ENCODE peak calls at places on chromosomes 5 and 9, in nine cellular contexts. One of them, this sample, is unnamed. For H3K9me3 and H3K4me1, the result is how much of the 10 kb centered on the place peaks cover.

GRCh38 chr9:130023994-130024596 is 18.9 kb downstream of the FNBP1 start:
- DNase-seq in cardiac muscle cell: no peak
- DNase-seq in thoracic aorta: no peak
- DNase-seq in PC-9: no peak
- DNase-seq in CD8-positive, alpha-beta T cell: no peak
- DNase-seq in A549: no peak
- DNase-seq in stomach: no peak
- DNase-seq in SK-N-SH: no peak
- DNase-seq in neuronal stem cell: no peak
- DNase-seq in this sample: no peak

GRCh38 chr9:5470816-5471215 is 20.5 kb downstream of the CD274 start:
- DNase-seq in cardiac muscle cell: no peak
- DNase-seq in stomach: no peak
- DNase-seq in neuronal stem cell: no peak
- DNase-seq in thoracic aorta: no peak
- DNase-seq in PC-9: no peak
- DNase-seq in CD8-positive, alpha-beta T cell: no peak
- DNase-seq in A549: no peak
- DNase-seq in SK-N-SH: no peak
- DNase-seq in this sample: no peak

GRCh38 chr5:34487202-34487879 is 168.8 kb upstream of the RAI14 start:
- DNase-seq in cardiac muscle cell: peak
- DNase-seq in SK-N-SH: no peak
- DNase-seq in A549: peak
- DNase-seq in CD8-positive, alpha-beta T cell: no peak
- DNase-seq in stomach: peak
- DNase-seq in thoracic aorta: no peak
- DNase-seq in neuronal stem cell: no peak
- DNase-seq in PC-9: peak
- DNase-seq in this sample: peak

GRCh38 chr5:172745836-172746235 is 25.2 kb downstream of the DUSP1 start:
- DNase-seq in PC-9: no peak
- DNase-seq in neuronal stem cell: no peak
- DNase-seq in SK-N-SH: no peak
- DNase-seq in stomach: no peak
- DNase-seq in cardiac muscle cell: no peak
- DNase-seq in A549: no peak
- DNase-seq in thoracic aorta: no peak
- DNase-seq in CD8-positive, alpha-beta T cell: no peak
- DNase-seq in this sample: no peak

GRCh38 chr5:73160239-73160671 is 12.7 kb upstream of the TMEM174 start:
- DNase-seq in cardiac muscle cell: no peak
- DNase-seq in stomach: no peak
- DNase-seq in thoracic aorta: no peak
- DNase-seq in CD8-positive, alpha-beta T cell: peak
- DNase-seq in A549: no peak
- DNase-seq in neuronal stem cell: no peak
- DNase-seq in PC-9: no peak
- DNase-seq in SK-N-SH: no peak
- DNase-seq in this sample: no peak

GRCh38 chr9:2560175-2560574 is 61.4 kb upstream of the VLDLR start:
- DNase-seq in SK-N-SH: no peak
- DNase-seq in stomach: no peak
- DNase-seq in A549: peak
- DNase-seq in thoracic aorta: no peak
- DNase-seq in neuronal stem cell: no peak
- DNase-seq in PC-9: no peak
- DNase-seq in CD8-positive, alpha-beta T cell: no peak
- DNase-seq in cardiac muscle cell: no peak
- DNase-seq in this sample: no peak

GRCh38 chr5:181205735-181206401 is 872 bp upstream of the TRIM7 start:
- DNase-seq in SK-N-SH: no peak
- DNase-seq in neuronal stem cell: no peak
- DNase-seq in cardiac muscle cell: peak
- DNase-seq in CD8-positive, alpha-beta T cell: no peak
- DNase-seq in PC-9: peak
- DNase-seq in A549: no peak
- DNase-seq in stomach: no peak
- DNase-seq in thoracic aorta: no peak
- DNase-seq in this sample: no peak

GRCh38 chr9:3887798-3888495 is 362.1 kb upstream of the RFX3 start:
- DNase-seq in cardiac muscle cell: no peak
- DNase-seq in CD8-positive, alpha-beta T cell: no peak
- DNase-seq in neuronal stem cell: no peak
- DNase-seq in stomach: no peak
- DNase-seq in thoracic aorta: no peak
- DNase-seq in PC-9: no peak
- DNase-seq in A549: no peak
- DNase-seq in SK-N-SH: no peak
- DNase-seq in this sample: no peak

GRCh38 chr9:90107864-90108263 is 503.1 kb downstream of the GADD45G start:
- DNase-seq in CD8-positive, alpha-beta T cell: no peak
- DNase-seq in A549: no peak
- DNase-seq in SK-N-SH: no peak
- DNase-seq in neuronal stem cell: no peak
- DNase-seq in stomach: no peak
- DNase-seq in cardiac muscle cell: no peak
- DNase-seq in thoracic aorta: no peak
- DNase-seq in PC-9: no peak
- DNase-seq in this sample: no peak

GRCh38 chr5:149337746-149338145 is 7.6 kb upstream of the GRPEL2 start:
- DNase-seq in PC-9: no peak
- DNase-seq in CD8-positive, alpha-beta T cell: no peak
- DNase-seq in A549: no peak
- DNase-seq in thoracic aorta: no peak
- DNase-seq in stomach: no peak
- DNase-seq in SK-N-SH: no peak
- DNase-seq in cardiac muscle cell: no peak
- DNase-seq in neuronal stem cell: no peak
- DNase-seq in this sample: no peak

GRCh38 chr5:180121799-180122198 is 50.2 kb upstream of the RNF130 start:
- DNase-seq in thoracic aorta: no peak
- DNase-seq in neuronal stem cell: no peak
- DNase-seq in PC-9: no peak
- DNase-seq in A549: no peak
- DNase-seq in cardiac muscle cell: no peak
- DNase-seq in SK-N-SH: no peak
- DNase-seq in stomach: no peak
- DNase-seq in CD8-positive, alpha-beta T cell: no peak
- DNase-seq in this sample: no peak

GRCh38 chr5:133371371-133372155 is 240.8 kb downstream of the FSTL4 start:
- DNase-seq in neuronal stem cell: no peak
- DNase-seq in PC-9: no peak
- DNase-seq in CD8-positive, alpha-beta T cell: no peak
- DNase-seq in thoracic aorta: no peak
- DNase-seq in cardiac muscle cell: no peak
- DNase-seq in SK-N-SH: no peak
- DNase-seq in A549: peak
- DNase-seq in stomach: no peak
- DNase-seq in this sample: no peak
- H3K9me3 ChIP-seq in neuronal stem cell: under half
- H3K9me3 ChIP-seq in PC-9: under half
- H3K9me3 ChIP-seq in CD8-positive, alpha-beta T cell: under half
- H3K9me3 ChIP-seq in thoracic aorta: under half
- H3K9me3 ChIP-seq in cardiac muscle cell: under half
- H3K9me3 ChIP-seq in SK-N-SH: under half
- H3K9me3 ChIP-seq in A549: under half
- H3K9me3 ChIP-seq in stomach: under half
- H3K9me3 ChIP-seq in this sample: under half

DNA sequence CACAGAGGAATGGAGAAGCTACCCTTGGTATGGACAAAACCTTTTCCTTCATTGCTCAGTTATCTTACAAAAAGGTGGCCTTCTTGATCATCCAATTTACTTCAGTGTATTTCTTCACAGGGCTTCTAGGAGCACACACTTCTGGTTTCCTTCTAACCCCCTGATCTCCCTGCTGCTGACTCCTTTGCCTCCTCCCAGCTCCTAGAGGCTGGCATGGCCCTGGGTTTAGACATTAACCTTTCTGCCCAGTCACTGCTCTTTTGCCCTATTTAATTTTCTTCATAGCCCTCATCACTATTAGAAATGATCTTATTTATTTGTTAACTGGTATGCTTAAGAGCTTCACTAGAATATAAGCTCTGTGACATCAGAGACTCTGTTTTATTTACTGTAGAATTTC is 63.2 kb downstream of the ANKRD55 start:
- DNase-seq in SK-N-SH: no peak
- DNase-seq in neuronal stem cell: no peak
- DNase-seq in stomach: no peak
- DNase-seq in A549: no peak
- DNase-seq in cardiac muscle cell: no peak
- DNase-seq in PC-9: no peak
- DNase-seq in CD8-positive, alpha-beta T cell: no peak
- DNase-seq in thoracic aorta: no peak
- DNase-seq in this sample: no peak
- H3K4me1 ChIP-seq in SK-N-SH: under half
- H3K4me1 ChIP-seq in neuronal stem cell: under half
- H3K4me1 ChIP-seq in stomach: under half
- H3K4me1 ChIP-seq in A549: under half
- H3K4me1 ChIP-seq in cardiac muscle cell: under half
- H3K4me1 ChIP-seq in PC-9: under half
- H3K4me1 ChIP-seq in CD8-positive, alpha-beta T cell: under half
- H3K4me1 ChIP-seq in thoracic aorta: under half
- H3K4me1 ChIP-seq in this sample: under half

GRCh38 chr5:154371687-154372086 is 74.1 kb upstream of the SAP30L start:
- DNase-seq in neuronal stem cell: no peak
- DNase-seq in PC-9: no peak
- DNase-seq in SK-N-SH: no peak
- DNase-seq in cardiac muscle cell: peak
- DNase-seq in stomach: no peak
- DNase-seq in A549: peak
- DNase-seq in CD8-positive, alpha-beta T cell: no peak
- DNase-seq in thoracic aorta: no peak
- DNase-seq in this sample: no peak

GRCh38 chr5:154370730-154371334 is 75.0 kb upstream of the SAP30L start:
- DNase-seq in A549: no peak
- DNase-seq in stomach: no peak
- DNase-seq in SK-N-SH: no peak
- DNase-seq in PC-9: no peak
- DNase-seq in CD8-positive, alpha-beta T cell: no peak
- DNase-seq in thoracic aorta: no peak
- DNase-seq in cardiac muscle cell: no peak
- DNase-seq in neuronal stem cell: no peak
- DNase-seq in this sample: no peak

GRCh38 chr5:154368041-154368800 is 77.6 kb upstream of the SAP30L start:
- DNase-seq in SK-N-SH: peak
- DNase-seq in thoracic aorta: no peak
- DNase-seq in PC-9: peak
- DNase-seq in cardiac muscle cell: peak
- DNase-seq in A549: peak
- DNase-seq in CD8-positive, alpha-beta T cell: no peak
- DNase-seq in stomach: no peak
- DNase-seq in neuronal stem cell: peak
- DNase-seq in this sample: peak

GRCh38 chr5:154370119-154370518 is 75.7 kb upstream of the SAP30L start:
- DNase-seq in cardiac muscle cell: no peak
- DNase-seq in stomach: no peak
- DNase-seq in thoracic aorta: no peak
- DNase-seq in A549: no peak
- DNase-seq in SK-N-SH: no peak
- DNase-seq in PC-9: peak
- DNase-seq in neuronal stem cell: no peak
- DNase-seq in CD8-positive, alpha-beta T cell: no peak
- DNase-seq in this sample: no peak

DNA sequence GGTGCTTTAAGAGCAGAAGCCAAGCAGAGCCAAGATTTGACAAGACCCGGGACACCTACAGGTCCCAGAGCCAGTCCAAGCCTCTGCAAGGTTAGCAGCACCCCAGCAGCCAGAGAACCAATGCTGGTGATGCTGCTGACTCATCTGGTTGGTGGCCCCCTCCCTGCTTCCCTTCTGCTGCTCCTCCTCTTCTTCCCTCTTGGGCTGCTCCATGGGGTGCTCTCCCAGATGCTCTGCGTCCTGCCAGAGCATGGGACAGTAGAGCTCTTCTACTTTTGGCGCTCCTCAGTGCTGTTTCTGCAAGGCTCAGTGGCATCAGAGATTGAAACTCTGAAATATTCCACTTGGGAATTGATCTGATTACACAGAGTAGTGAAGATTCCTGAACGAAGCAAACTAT is 76.1 kb upstream of the SAP30L start:
- DNase-seq in A549: no peak
- DNase-seq in neuronal stem cell: no peak
- DNase-seq in cardiac muscle cell: no peak
- DNase-seq in thoracic aorta: no peak
- DNase-seq in CD8-positive, alpha-beta T cell: no peak
- DNase-seq in PC-9: no peak
- DNase-seq in stomach: no peak
- DNase-seq in SK-N-SH: no peak
- DNase-seq in this sample: no peak
- H3K27ac ChIP-seq in A549: peak
- H3K27ac ChIP-seq in neuronal stem cell: peak
- H3K27ac ChIP-seq in cardiac muscle cell: no peak
- H3K27ac ChIP-seq in thoracic aorta: peak
- H3K27ac ChIP-seq in CD8-positive, alpha-beta T cell: no peak
- H3K27ac ChIP-seq in PC-9: peak
- H3K27ac ChIP-seq in stomach: peak
- H3K27ac ChIP-seq in SK-N-SH: peak
- H3K27ac ChIP-seq in this sample: no peak

DNA sequence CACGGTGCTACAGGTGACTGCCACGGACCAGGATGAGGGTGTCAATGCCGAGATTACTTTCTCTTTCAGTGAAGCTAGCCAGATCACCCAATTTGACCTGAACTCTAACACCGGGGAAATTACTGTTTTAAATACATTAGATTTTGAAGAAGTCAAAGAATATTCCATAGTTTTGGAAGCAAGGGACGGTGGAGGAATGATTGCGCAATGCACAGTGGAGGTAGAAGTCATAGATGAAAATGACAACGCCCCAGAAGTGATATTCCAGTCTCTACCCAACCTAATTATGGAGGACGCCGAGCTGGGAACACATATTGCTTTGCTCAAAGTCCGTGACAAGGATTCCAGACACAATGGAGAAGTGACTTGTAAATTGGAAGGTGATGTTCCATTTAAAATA is 1.2 kb downstream of the PCDHGB4 start:
- DNase-seq in stomach: no peak
- DNase-seq in neuronal stem cell: no peak
- DNase-seq in PC-9: no peak
- DNase-seq in CD8-positive, alpha-beta T cell: no peak
- DNase-seq in A549: no peak
- DNase-seq in SK-N-SH: no peak
- DNase-seq in thoracic aorta: no peak
- DNase-seq in cardiac muscle cell: no peak
- DNase-seq in this sample: no peak
- H3K9me3 ChIP-seq in stomach: half or more
- H3K9me3 ChIP-seq in neuronal stem cell: half or more
- H3K9me3 ChIP-seq in PC-9: under half
- H3K9me3 ChIP-seq in CD8-positive, alpha-beta T cell: under half
- H3K9me3 ChIP-seq in A549: half or more
- H3K9me3 ChIP-seq in SK-N-SH: under half
- H3K9me3 ChIP-seq in thoracic aorta: half or more
- H3K9me3 ChIP-seq in cardiac muscle cell: under half
- H3K9me3 ChIP-seq in this sample: under half

DNA sequence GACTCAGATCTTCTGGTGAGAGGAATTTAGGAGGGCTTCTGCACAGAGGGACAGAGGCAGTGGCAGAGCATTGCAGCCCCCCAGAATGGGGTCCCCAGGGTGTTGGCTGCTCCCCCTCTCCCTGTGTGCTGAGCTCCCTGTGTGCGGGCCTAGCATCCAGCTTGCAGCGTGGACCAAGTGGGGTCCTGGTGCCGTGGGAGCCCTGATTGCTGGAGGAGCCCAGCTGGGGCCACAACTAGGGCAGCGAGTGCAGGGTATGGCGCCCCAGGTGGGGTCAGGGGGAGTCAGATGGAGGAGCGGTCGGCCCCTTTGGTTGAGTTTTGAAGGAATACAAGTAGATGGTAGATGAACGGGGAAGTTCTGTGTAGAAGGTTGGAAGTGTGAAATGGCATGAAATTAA is 66.7 kb downstream of the TRIO start:
- DNase-seq in neuronal stem cell: no peak
- DNase-seq in CD8-positive, alpha-beta T cell: no peak
- DNase-seq in A549: no peak
- DNase-seq in thoracic aorta: no peak
- DNase-seq in SK-N-SH: no peak
- DNase-seq in PC-9: no peak
- DNase-seq in stomach: no peak
- DNase-seq in cardiac muscle cell: no peak
- DNase-seq in this sample: no peak
- H3K4me1 ChIP-seq in neuronal stem cell: under half
- H3K4me1 ChIP-seq in CD8-positive, alpha-beta T cell: under half
- H3K4me1 ChIP-seq in A549: half or more
- H3K4me1 ChIP-seq in thoracic aorta: half or more
- H3K4me1 ChIP-seq in SK-N-SH: under half
- H3K4me1 ChIP-seq in PC-9: under half
- H3K4me1 ChIP-seq in stomach: under half
- H3K4me1 ChIP-seq in cardiac muscle cell: under half
- H3K4me1 ChIP-seq in this sample: half or more